ENCODE peak calls at places on chromosomes 12 and 14, in seven cellular contexts. One of them, this sample, is unnamed.

GRCh38 chr14:101101456-101102056 is 198.0 kb upstream of the RTL1 start:
- DNase-seq in NCI-H1048: no peak
- DNase-seq in stimulated activated CD8-positive, alpha-beta memory T cell treated with anti-CD3 and anti-CD28 coated beads, Interleukin-15, amount 100 ng/mL, for 24 hours: no peak
- DNase-seq in activated gamma-delta T cell treated with Interleukin-2 at 50 U/mL for 16 hours: no peak
- DNase-seq in A549: no peak
- DNase-seq in T-helper 1 cell: no peak
- DNase-seq in stimulated activated CD4-positive, alpha-beta T cell treated with anti-CD3 and anti-CD28 coated beads, Interleukin-4, amount 100 ng/mL, for 48 hours: no peak
- DNase-seq in this sample: no peak

GRCh38 chr12:131736807-131737484 is 26.1 kb downstream of the SFSWAP start:
- DNase-seq in NCI-H1048: no peak
- DNase-seq in A549: peak
- DNase-seq in T-helper 1 cell: no peak
- DNase-seq in activated gamma-delta T cell treated with Interleukin-2 at 50 U/mL for 16 hours: no peak
- DNase-seq in stimulated activated CD4-positive, alpha-beta T cell treated with anti-CD3 and anti-CD28 coated beads, Interleukin-4, amount 100 ng/mL, for 48 hours: no peak
- DNase-seq in stimulated activated CD8-positive, alpha-beta memory T cell treated with anti-CD3 and anti-CD28 coated beads, Interleukin-15, amount 100 ng/mL, for 24 hours: no peak
- DNase-seq in this sample: no peak

GRCh38 chr14:35558680-35559079 is 24.7 kb downstream of the INSM2 start:
- DNase-seq in stimulated activated CD4-positive, alpha-beta T cell treated with anti-CD3 and anti-CD28 coated beads, Interleukin-4, amount 100 ng/mL, for 48 hours: no peak
- DNase-seq in activated gamma-delta T cell treated with Interleukin-2 at 50 U/mL for 16 hours: no peak
- DNase-seq in stimulated activated CD8-positive, alpha-beta memory T cell treated with anti-CD3 and anti-CD28 coated beads, Interleukin-15, amount 100 ng/mL, for 24 hours: no peak
- DNase-seq in NCI-H1048: no peak
- DNase-seq in T-helper 1 cell: no peak
- DNase-seq in A549: no peak
- DNase-seq in this sample: no peak

GRCh38 chr14:102192840-102193502 is 53.3 kb downstream of the WDR20 start:
- DNase-seq in A549: no peak
- DNase-seq in activated gamma-delta T cell treated with Interleukin-2 at 50 U/mL for 16 hours: no peak
- DNase-seq in stimulated activated CD8-positive, alpha-beta memory T cell treated with anti-CD3 and anti-CD28 coated beads, Interleukin-15, amount 100 ng/mL, for 24 hours: no peak
- DNase-seq in NCI-H1048: no peak
- DNase-seq in stimulated activated CD4-positive, alpha-beta T cell treated with anti-CD3 and anti-CD28 coated beads, Interleukin-4, amount 100 ng/mL, for 48 hours: no peak
- DNase-seq in T-helper 1 cell: no peak
- DNase-seq in this sample: no peak

GRCh38 chr14:99273025-99273723 is 1.2 kb upstream of the BCL11B start:
- DNase-seq in activated gamma-delta T cell treated with Interleukin-2 at 50 U/mL for 16 hours: no peak
- DNase-seq in T-helper 1 cell: peak
- DNase-seq in stimulated activated CD4-positive, alpha-beta T cell treated with anti-CD3 and anti-CD28 coated beads, Interleukin-4, amount 100 ng/mL, for 48 hours: no peak
- DNase-seq in NCI-H1048: no peak
- DNase-seq in A549: peak
- DNase-seq in stimulated activated CD8-positive, alpha-beta memory T cell treated with anti-CD3 and anti-CD28 coated beads, Interleukin-15, amount 100 ng/mL, for 24 hours: no peak
- DNase-seq in this sample: no peak

GRCh38 chr14:105089746-105090492 is 24.7 kb upstream of the GPR132 start:
- DNase-seq in T-helper 1 cell: no peak
- DNase-seq in A549: no peak
- DNase-seq in NCI-H1048: no peak
- DNase-seq in stimulated activated CD8-positive, alpha-beta memory T cell treated with anti-CD3 and anti-CD28 coated beads, Interleukin-15, amount 100 ng/mL, for 24 hours: no peak
- DNase-seq in stimulated activated CD4-positive, alpha-beta T cell treated with anti-CD3 and anti-CD28 coated beads, Interleukin-4, amount 100 ng/mL, for 48 hours: no peak
- DNase-seq in activated gamma-delta T cell treated with Interleukin-2 at 50 U/mL for 16 hours: no peak
- DNase-seq in this sample: no peak

GRCh38 chr12:28497889-28498411 is 307.7 kb downstream of the CCDC91 start:
- DNase-seq in activated gamma-delta T cell treated with Interleukin-2 at 50 U/mL for 16 hours: no peak
- DNase-seq in NCI-H1048: no peak
- DNase-seq in stimulated activated CD4-positive, alpha-beta T cell treated with anti-CD3 and anti-CD28 coated beads, Interleukin-4, amount 100 ng/mL, for 48 hours: no peak
- DNase-seq in A549: no peak
- DNase-seq in T-helper 1 cell: no peak
- DNase-seq in stimulated activated CD8-positive, alpha-beta memory T cell treated with anti-CD3 and anti-CD28 coated beads, Interleukin-15, amount 100 ng/mL, for 24 hours: no peak
- DNase-seq in this sample: no peak

GRCh38 chr14:22780941-22781605 is 14.6 kb downstream of the OXA1L start:
- DNase-seq in stimulated activated CD8-positive, alpha-beta memory T cell treated with anti-CD3 and anti-CD28 coated beads, Interleukin-15, amount 100 ng/mL, for 24 hours: no peak
- DNase-seq in activated gamma-delta T cell treated with Interleukin-2 at 50 U/mL for 16 hours: no peak
- DNase-seq in stimulated activated CD4-positive, alpha-beta T cell treated with anti-CD3 and anti-CD28 coated beads, Interleukin-4, amount 100 ng/mL, for 48 hours: no peak
- DNase-seq in NCI-H1048: no peak
- DNase-seq in T-helper 1 cell: no peak
- DNase-seq in A549: no peak
- DNase-seq in this sample: no peak

GRCh38 chr14:22536853-22537338 is 52.1 kb downstream of the DAD1 start:
- DNase-seq in T-helper 1 cell: peak
- DNase-seq in activated gamma-delta T cell treated with Interleukin-2 at 50 U/mL for 16 hours: peak
- DNase-seq in NCI-H1048: no peak
- DNase-seq in stimulated activated CD4-positive, alpha-beta T cell treated with anti-CD3 and anti-CD28 coated beads, Interleukin-4, amount 100 ng/mL, for 48 hours: peak
- DNase-seq in A549: peak
- DNase-seq in stimulated activated CD8-positive, alpha-beta memory T cell treated with anti-CD3 and anti-CD28 coated beads, Interleukin-15, amount 100 ng/mL, for 24 hours: no peak
- DNase-seq in this sample: peak

This sample was measured in activated T-helper 2 cell treated with anti-CD3 and anti-CD28 coated beads, Interferon-gamma antibody, Interleukin-2, Interleukin-4, amounts not matched to agents 10 μg/mL and 5 μg/mL and 100 μg/mL, durations not matched to agents 14 hours and 24 hours and 36 hours.